ENCODE peak calls at places on chromosomes 3 and 15, in nine cellular contexts. N is mesenchymal stem cell, V is H9, C is endothelial cell of umbilical vein, G is HCT116, P is K562, L is endodermal cell, H is mammary epithelial cell, X is NT2/D1. Q is an unnamed sample.

GRCh38 chr3:50168388-50168787 is 13.3 kb downstream of the SEMA3F start:
- DNase-seq in N (no peak), V (no peak), C (no peak), G (no peak), P (no peak), L (no peak), H (no peak), X (no peak), Q (no peak)

GRCh38 chr3:88150771-88151170 is 1.0 kb downstream of the C3orf38 start:
- DNase-seq in N (peak), V (no peak), C (peak), G (no peak), P (no peak), L (no peak), H (no peak), X (no peak), Q (no peak)

GRCh38 chr3:20038679-20039078 is 1.6 kb upstream of the KAT2B start:
- DNase-seq in N (no peak), V (no peak), C (peak), G (no peak), P (peak), L (no peak), H (no peak), X (no peak), Q (no peak)

GRCh38 chr3:189941125-189941524 is 179.6 kb downstream of the P3H2 start:
- DNase-seq in N (no peak), V (no peak), C (no peak), G (no peak), P (no peak), L (peak), H (no peak), X (no peak), Q (no peak)

GRCh38 chr3:77620009-77620408 is 580.1 kb downstream of the ROBO2 start:
- DNase-seq in N (peak), V (no peak), C (no peak), G (no peak), P (no peak), L (no peak), H (no peak), X (no peak), Q (peak)

GRCh38 chr3:136350132-136350531 is 100.0 kb downstream of the PCCB start:
- DNase-seq in N (peak), V (no peak), C (no peak), G (no peak), P (no peak), L (no peak), H (peak), X (no peak), Q (peak)

GRCh38 chr3:9087831-9088413 is 124.7 kb upstream of the RAD18 start:
- DNase-seq in N (no peak), V (no peak), C (no peak), G (no peak), P (no peak), L (peak), H (no peak), X (no peak), Q (no peak)

GRCh38 chr3:183132409-183132808 is 30.1 kb downstream of the LAMP3 start:
- DNase-seq in N (no peak), V (no peak), C (no peak), G (no peak), P (no peak), L (no peak), H (no peak), X (no peak), Q (no peak)

GRCh38 chr15:62895905-62896316 is 146.6 kb upstream of the TPM1 start:
- DNase-seq in N (peak), V (no peak), C (peak), G (no peak), P (no peak), L (no peak), H (peak), X (no peak), Q (peak)

GRCh38 chr15:29747837-29748417 is 74.3 kb downstream of the TJP1 start:
- DNase-seq in N (peak), V (no peak), C (peak), G (peak), P (no peak), L (no peak), H (no peak), X (no peak), Q (no peak)

GRCh38 chr3:128971421-128971820 is 22.5 kb downstream of the CFAP92 start:
- DNase-seq in N (peak), V (no peak), C (no peak), G (no peak), P (no peak), L (no peak), H (no peak), X (no peak), Q (peak)

GRCh38 chr15:74209997-74210573 is 7.5 kb upstream of the STRA6 start:
- DNase-seq in N (peak), V (no peak), C (peak), G (no peak), P (no peak), L (no peak), H (no peak), X (no peak), Q (peak)

GRCh38 chr15:68589783-68590710 is 11.3 kb downstream of the CORO2B start:
- DNase-seq in N (no peak), V (no peak), C (no peak), G (no peak), P (no peak), L (no peak), H (no peak), X (no peak), Q (no peak)

GRCh38 chr15:78006567-78007205 is 70.8 kb downstream of the TBC1D2B start:
- DNase-seq in N (no peak), V (no peak), C (no peak), G (no peak), P (no peak), L (no peak), H (no peak), X (no peak), Q (no peak)

GRCh38 chr15:62822228-62822627 is 220.3 kb upstream of the TPM1 start:
- DNase-seq in N (no peak), V (no peak), C (no peak), G (no peak), P (no peak), L (no peak), H (no peak), X (no peak), Q (no peak)

GRCh38 chr3:126364130-126364695 is 7.0 kb upstream of the KLF15 start:
- DNase-seq in N (no peak), V (no peak), C (no peak), G (no peak), P (no peak), L (no peak), H (no peak), X (no peak), Q (no peak)

DNA sequence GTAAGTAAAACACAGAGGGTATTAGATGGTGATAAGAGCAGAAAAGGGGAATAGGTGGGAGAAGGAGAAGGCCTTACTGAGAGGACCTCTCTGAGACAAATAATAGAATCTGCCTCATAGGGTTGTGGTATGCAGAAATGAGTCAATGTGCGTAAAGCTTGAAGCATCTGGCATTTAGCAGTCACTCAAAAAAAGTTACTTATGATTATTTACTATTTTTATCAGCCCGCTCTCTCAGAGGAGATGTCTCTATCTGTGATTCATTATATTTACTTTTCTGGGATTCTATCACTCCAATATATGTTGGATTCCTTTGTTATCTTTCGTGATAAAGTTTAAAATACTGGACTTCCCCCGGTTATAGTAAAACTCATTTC is 4.6 kb upstream of the TM4SF1 start:
- DNase-seq in N (peak), V (no peak), C (no peak), G (no peak), P (no peak), L (no peak), H (peak), X (no peak), Q (peak)
- H3K9ac ChIP-seq in N (no peak), V (no peak), C (no peak), G (no peak), P (no peak), L (no peak), H (no peak), X (no peak), Q (no peak)

GRCh38 chr15:99401971-99402732 is 150.9 kb downstream of the LRRC28 start:
- DNase-seq in N (no peak), V (no peak), C (no peak), G (no peak), P (no peak), L (peak), H (no peak), X (no peak), Q (peak)
- H3K9ac ChIP-seq in N (peak), V (no peak), C (no peak), G (no peak), P (no peak), L (no peak), H (no peak), X (no peak), Q (no peak)

GRCh38 chr15:96340348-96340610 is 9.8 kb downstream of the NR2F2 start:
- DNase-seq in N (no peak), V (no peak), C (peak), G (no peak), P (no peak), L (no peak), H (no peak), X (no peak), Q (no peak)
- H3K9ac ChIP-seq in N (peak), V (no peak), C (peak), G (no peak), P (no peak), L (peak), H (peak), X (peak), Q (peak)

GRCh38 chr3:11582123-11582968 is 61.4 kb downstream of the VGLL4 start:
- DNase-seq in N (peak), V (peak), C (peak), G (no peak), P (no peak), L (peak), H (peak), X (no peak), Q (peak)
- H3K9ac ChIP-seq in N (peak), V (peak), C (peak), G (no peak), P (no peak), L (peak), H (peak), X (peak), Q (peak)

Q was measured in fibroblast of lung.